ENCODE peak calls at places on chromosomes 16 and 17, in six cellular contexts. O, M, F, I, A and D are unnamed samples.

GRCh38 chr17:1785925-1786324 is 24.1 kb downstream of the SERPINF1 start:
- DNase-seq in O (no peak), M (no peak), F (peak), I (no peak), A (no peak), D (no peak)

GRCh38 chr16:69566437-69567030 is 768 bp downstream of the NFAT5 start:
- DNase-seq in O (no peak), M (no peak), F (peak), I (peak), A (peak), D (no peak)

GRCh38 chr16:80167657-80168056 is 373.1 kb upstream of the DYNLRB2 start:
- DNase-seq in O (no peak), M (no peak), F (no peak), I (no peak), A (no peak), D (no peak)

GRCh38 chr16:6570520-6570919 is 762.1 kb upstream of the RBFOX1 start:
- DNase-seq in O (no peak), M (no peak), F (no peak), I (no peak), A (no peak), D (no peak)

GRCh38 chr16:11133344-11133921 is 122.6 kb downstream of the SOCS1 start:
- DNase-seq in O (no peak), M (no peak), F (peak), I (no peak), A (no peak), D (no peak)

GRCh38 chr17:8832711-8833352 is 33.7 kb upstream of the MFSD6L start:
- DNase-seq in O (no peak), M (no peak), F (no peak), I (no peak), A (peak), D (no peak)

GRCh38 chr16:2415085-2415484 is 14.2 kb upstream of the CCNF start:
- DNase-seq in O (no peak), M (no peak), F (no peak), I (no peak), A (peak), D (no peak)

GRCh38 chr16:4649744-4650442 is 25.3 kb downstream of the MGRN1 start:
- DNase-seq in O (no peak), M (no peak), F (no peak), I (no peak), A (no peak), D (no peak)

GRCh38 chr16:71721066-71721740 is 3.3 kb downstream of the PHLPP2 start:
- DNase-seq in O (no peak), M (no peak), F (no peak), I (no peak), A (no peak), D (no peak)